ENCODE peak calls at places on chromosomes 3 and 15, in six cellular contexts. One of them, this sample, is unnamed.

GRCh38 chr3:8500208-8500961 is 1.2 kb upstream of the LMCD1 start:
- DNase-seq in WTC11: no peak
- DNase-seq in K562: no peak
- DNase-seq in HepG2: peak
- DNase-seq in H1: no peak
- DNase-seq in GM12878: no peak
- DNase-seq in this sample: peak

GRCh38 chr3:29138171-29138570 is 142.7 kb upstream of the RBMS3 start:
- DNase-seq in WTC11: no peak
- DNase-seq in K562: no peak
- DNase-seq in HepG2: no peak
- DNase-seq in H1: no peak
- DNase-seq in GM12878: no peak
- DNase-seq in this sample: no peak

GRCh38 chr3:115806501-115806900 is 183.2 kb downstream of the GAP43 start:
- DNase-seq in WTC11: no peak
- DNase-seq in K562: no peak
- DNase-seq in HepG2: no peak
- DNase-seq in H1: no peak
- DNase-seq in GM12878: no peak
- DNase-seq in this sample: no peak

GRCh38 chr15:31238906-31239305 is 87.7 kb upstream of the KLF13 start:
- DNase-seq in WTC11: no peak
- DNase-seq in K562: no peak
- DNase-seq in HepG2: no peak
- DNase-seq in H1: no peak
- DNase-seq in GM12878: no peak
- DNase-seq in this sample: no peak

GRCh38 chr3:81336470-81336869 is 425.0 kb downstream of the GBE1 start:
- DNase-seq in WTC11: no peak
- DNase-seq in K562: no peak
- DNase-seq in HepG2: no peak
- DNase-seq in H1: no peak
- DNase-seq in GM12878: no peak
- DNase-seq in this sample: no peak

GRCh38 chr3:128969993-128970740 is 23.7 kb downstream of the CFAP92 start:
- DNase-seq in WTC11: peak
- DNase-seq in K562: peak
- DNase-seq in HepG2: peak
- DNase-seq in H1: no peak
- DNase-seq in GM12878: no peak
- DNase-seq in this sample: peak

GRCh38 chr3:99713440-99713839 is 75.0 kb downstream of the COL8A1 start:
- DNase-seq in WTC11: no peak
- DNase-seq in K562: no peak
- DNase-seq in HepG2: no peak
- DNase-seq in H1: no peak
- DNase-seq in GM12878: no peak
- DNase-seq in this sample: no peak

GRCh38 chr3:130288670-130289069 is 56.8 kb upstream of the COL6A5 start:
- DNase-seq in WTC11: no peak
- DNase-seq in K562: no peak
- DNase-seq in HepG2: no peak
- DNase-seq in H1: no peak
- DNase-seq in GM12878: no peak
- DNase-seq in this sample: no peak

GRCh38 chr3:57983734-57984518 is 24.3 kb upstream of the FLNB start:
- DNase-seq in WTC11: no peak
- DNase-seq in K562: peak
- DNase-seq in HepG2: peak
- DNase-seq in H1: no peak
- DNase-seq in GM12878: peak
- DNase-seq in this sample: no peak

GRCh38 chr15:49855917-49856637 is 235.2 kb downstream of the DTWD1 start:
- DNase-seq in WTC11: no peak
- DNase-seq in K562: no peak
- DNase-seq in HepG2: no peak
- DNase-seq in H1: no peak
- DNase-seq in GM12878: no peak
- DNase-seq in this sample: no peak

GRCh38 chr15:42933886-42934667 is 13.5 kb upstream of the TTBK2 start:
- DNase-seq in WTC11: no peak
- DNase-seq in K562: no peak
- DNase-seq in HepG2: peak
- DNase-seq in H1: no peak
- DNase-seq in GM12878: no peak
- DNase-seq in this sample: no peak

GRCh38 chr3:98550833-98551232 is 19.1 kb downstream of the GPR15 start:
- DNase-seq in WTC11: no peak
- DNase-seq in K562: no peak
- DNase-seq in HepG2: no peak
- DNase-seq in H1: no peak
- DNase-seq in GM12878: no peak
- DNase-seq in this sample: no peak
- TF ChIP-seq CREB1 in WTC11: no peak
- TF ChIP-seq CREB1 in K562: no peak
- TF ChIP-seq CREB1 in HepG2: no peak
- TF ChIP-seq CREB1 in H1: no peak
- TF ChIP-seq CREB1 in GM12878: no peak
- TF ChIP-seq CREB1 in this sample: no peak

DNA sequence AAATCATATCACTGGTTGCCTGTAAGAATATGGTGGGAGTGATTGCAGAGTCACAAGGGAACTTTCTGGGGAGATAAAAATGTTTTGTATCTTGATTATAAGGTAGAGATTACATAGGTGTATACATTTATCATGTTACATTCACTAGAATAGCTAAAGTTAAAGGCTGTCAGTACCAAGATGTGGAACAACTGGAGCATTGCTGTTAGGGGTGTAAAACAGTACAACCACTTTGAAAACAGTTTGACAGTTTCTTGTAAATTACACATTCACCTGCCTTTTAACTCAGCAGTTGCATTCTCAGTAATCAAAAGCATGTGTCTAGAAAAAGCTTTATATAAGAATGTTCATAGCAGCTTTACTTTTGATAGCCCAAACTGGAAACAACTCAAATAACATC is 27.6 kb downstream of the RASA2 start:
- DNase-seq in WTC11: no peak
- DNase-seq in K562: no peak
- DNase-seq in HepG2: no peak
- DNase-seq in H1: no peak
- DNase-seq in GM12878: no peak
- DNase-seq in this sample: no peak
- TF ChIP-seq CREB1 in WTC11: no peak
- TF ChIP-seq CREB1 in K562: no peak
- TF ChIP-seq CREB1 in HepG2: no peak
- TF ChIP-seq CREB1 in H1: no peak
- TF ChIP-seq CREB1 in GM12878: no peak
- TF ChIP-seq CREB1 in this sample: no peak

GRCh38 chr3:141795719-141796435 is 32.7 kb downstream of the GRK7 start:
- DNase-seq in WTC11: no peak
- DNase-seq in K562: no peak
- DNase-seq in HepG2: no peak
- DNase-seq in H1: no peak
- DNase-seq in GM12878: no peak
- DNase-seq in this sample: no peak

GRCh38 chr3:141797819-141798405 is 34.7 kb downstream of the GRK7 start:
- DNase-seq in WTC11: no peak
- DNase-seq in K562: no peak
- DNase-seq in HepG2: no peak
- DNase-seq in H1: no peak
- DNase-seq in GM12878: no peak
- DNase-seq in this sample: no peak

GRCh38 chr3:141798455-141798854 is 35.2 kb downstream of the GRK7 start:
- DNase-seq in WTC11: no peak
- DNase-seq in K562: no peak
- DNase-seq in HepG2: no peak
- DNase-seq in H1: no peak
- DNase-seq in GM12878: no peak
- DNase-seq in this sample: no peak

GRCh38 chr3:141796436-141797166 is 33.4 kb downstream of the GRK7 start:
- DNase-seq in WTC11: no peak
- DNase-seq in K562: no peak
- DNase-seq in HepG2: no peak
- DNase-seq in H1: no peak
- DNase-seq in GM12878: peak
- DNase-seq in this sample: no peak

GRCh38 chr3:141797167-141797773 is 34.1 kb downstream of the GRK7 start:
- DNase-seq in WTC11: peak
- DNase-seq in K562: no peak
- DNase-seq in HepG2: no peak
- DNase-seq in H1: peak
- DNase-seq in GM12878: no peak
- DNase-seq in this sample: peak
- TF ChIP-seq CREB1 in WTC11: no peak
- TF ChIP-seq CREB1 in K562: no peak
- TF ChIP-seq CREB1 in HepG2: no peak
- TF ChIP-seq CREB1 in H1: peak
- TF ChIP-seq CREB1 in GM12878: no peak
- TF ChIP-seq CREB1 in this sample: no peak

GRCh38 chr15:35751421-35752133 is 205.6 kb upstream of the DPH6 start:
- DNase-seq in WTC11: peak
- DNase-seq in K562: peak
- DNase-seq in HepG2: peak
- DNase-seq in H1: peak
- DNase-seq in GM12878: peak
- DNase-seq in this sample: peak
- TF ChIP-seq CREB1 in WTC11: no peak
- TF ChIP-seq CREB1 in K562: no peak
- TF ChIP-seq CREB1 in HepG2: no peak
- TF ChIP-seq CREB1 in H1: no peak
- TF ChIP-seq CREB1 in GM12878: no peak
- TF ChIP-seq CREB1 in this sample: no peak

GRCh38 chr3:14431928-14432834 is 29.8 kb downstream of the SLC6A6 start:
- DNase-seq in WTC11: no peak
- DNase-seq in K562: peak
- DNase-seq in HepG2: peak
- DNase-seq in H1: no peak
- DNase-seq in GM12878: peak
- DNase-seq in this sample: no peak
- TF ChIP-seq CREB1 in WTC11: no peak
- TF ChIP-seq CREB1 in K562: peak
- TF ChIP-seq CREB1 in HepG2: no peak
- TF ChIP-seq CREB1 in H1: no peak
- TF ChIP-seq CREB1 in GM12878: no peak
- TF ChIP-seq CREB1 in this sample: no peak

GRCh38 chr15:27851811-27852210 is 247.3 kb downstream of the OCA2 start:
- DNase-seq in WTC11: no peak
- DNase-seq in K562: no peak
- DNase-seq in HepG2: no peak
- DNase-seq in H1: no peak
- DNase-seq in GM12878: no peak
- DNase-seq in this sample: no peak
- TF ChIP-seq CREB1 in WTC11: no peak
- TF ChIP-seq CREB1 in K562: no peak
- TF ChIP-seq CREB1 in HepG2: no peak
- TF ChIP-seq CREB1 in H1: no peak
- TF ChIP-seq CREB1 in GM12878: no peak
- TF ChIP-seq CREB1 in this sample: no peak